ENCODE peak calls at places on chromosomes 16 and 17, in nine cellular contexts. M is H1, C is A549, B is ascending aorta, V is HCT116, E is DND-41, G is breast epithelium, Z is endodermal cell, U is heart right ventricle. Q is an unnamed sample.

GRCh38 chr17:58617563-58617962 is 74.3 kb downstream of the TEX14 start:
- DNase-seq in C (no peak), V (no peak), E (no peak), G (no peak), Z (no peak), U (no peak), M (no peak), B (no peak), Q (no peak)

GRCh38 chr17:47009759-47010594 is 30.9 kb upstream of the RPRML start:
- DNase-seq in M (no peak), U (no peak), V (no peak), G (no peak), B (no peak), Z (peak), E (no peak), C (no peak), Q (no peak)

GRCh38 chr17:50060951-50061712 is 5.2 kb downstream of the ITGA3 start:
- DNase-seq in C (peak), B (peak), U (peak), Z (peak), M (no peak), E (no peak), G (no peak), V (no peak), Q (no peak)

GRCh38 chr17:31494259-31495048 is 103.0 kb downstream of the RAB11FIP4 start:
- DNase-seq in Z (no peak), U (no peak), B (no peak), M (no peak), V (no peak), C (no peak), E (no peak), G (no peak), Q (no peak)

GRCh38 chr17:11245187-11245586 is 4.2 kb downstream of the SHISA6 start:
- DNase-seq in G (no peak), B (no peak), V (no peak), M (no peak), E (no peak), C (no peak), Z (no peak), U (peak), Q (no peak)

GRCh38 chr16:8660841-8661301 is 13.5 kb upstream of the ABAT start:
- DNase-seq in M (peak), U (peak), Z (peak), B (no peak), E (peak), C (peak), G (peak), V (peak), Q (peak)

GRCh38 chr16:10180771-10181163 is 1.5 kb downstream of the GRIN2A start:
- DNase-seq in Z (peak), U (peak), E (peak), M (peak), V (no peak), B (no peak), G (no peak), C (peak), Q (no peak)

GRCh38 chr17:74429604-74430384 is 2.1 kb upstream of the GPRC5C start:
- DNase-seq in B (no peak), V (no peak), M (no peak), C (no peak), Z (peak), G (no peak), E (no peak), U (no peak), Q (no peak)

GRCh38 chr16:28910046-28911031 is 14.7 kb downstream of the RABEP2 start:
- DNase-seq in U (no peak), B (no peak), C (peak), Z (no peak), V (peak), E (no peak), M (no peak), G (no peak), Q (no peak)

GRCh38 chr16:49608095-49608494 is 234.5 kb downstream of the C16orf78 start:
- DNase-seq in C (no peak), Z (peak), G (no peak), B (no peak), M (peak), V (no peak), E (peak), U (no peak), Q (no peak)

GRCh38 chr17:1630662-1631061 is 2.0 kb upstream of the SLC43A2 start:
- DNase-seq in G (no peak), M (no peak), V (no peak), C (no peak), B (no peak), U (no peak), Z (no peak), E (no peak), Q (no peak)

GRCh38 chr17:64001091-64001579 is 3.0 kb downstream of the PRR29 start:
- DNase-seq in B (no peak), G (peak), E (no peak), Z (peak), C (no peak), M (no peak), V (no peak), U (no peak), Q (no peak)

GRCh38 chr16:2595376-2596200 is 57.8 kb downstream of the PDPK1 start:
- DNase-seq in B (no peak), V (no peak), M (no peak), G (peak), C (no peak), Z (peak), U (no peak), E (no peak), Q (no peak)

GRCh38 chr17:63973930-63974593 is 1.3 kb upstream of the SCN4A start:
- DNase-seq in Z (no peak), U (no peak), E (no peak), G (no peak), V (no peak), C (peak), M (no peak), B (no peak), Q (no peak)

GRCh38 chr16:14373901-14374300 is 256.2 kb downstream of the PARN start:
- DNase-seq in C (no peak), V (no peak), B (no peak), E (no peak), G (no peak), Z (no peak), M (no peak), U (no peak), Q (no peak)

GRCh38 chr17:54967621-54968258 is 714 bp downstream of the COX11 start:
- DNase-seq in U (no peak), C (peak), Z (peak), V (peak), E (peak), G (no peak), M (no peak), B (no peak), Q (no peak)

GRCh38 chr16:80875616-80876015 is 71.2 kb upstream of the CDYL2 start:
- DNase-seq in C (no peak), U (no peak), E (no peak), Z (no peak), B (no peak), G (no peak), V (no peak), M (no peak), Q (no peak)
- H3K27ac ChIP-seq in C (no peak), U (no peak), E (no peak), Z (no peak), B (no peak), G (no peak), V (no peak), M (no peak), Q (no peak)

DNA sequence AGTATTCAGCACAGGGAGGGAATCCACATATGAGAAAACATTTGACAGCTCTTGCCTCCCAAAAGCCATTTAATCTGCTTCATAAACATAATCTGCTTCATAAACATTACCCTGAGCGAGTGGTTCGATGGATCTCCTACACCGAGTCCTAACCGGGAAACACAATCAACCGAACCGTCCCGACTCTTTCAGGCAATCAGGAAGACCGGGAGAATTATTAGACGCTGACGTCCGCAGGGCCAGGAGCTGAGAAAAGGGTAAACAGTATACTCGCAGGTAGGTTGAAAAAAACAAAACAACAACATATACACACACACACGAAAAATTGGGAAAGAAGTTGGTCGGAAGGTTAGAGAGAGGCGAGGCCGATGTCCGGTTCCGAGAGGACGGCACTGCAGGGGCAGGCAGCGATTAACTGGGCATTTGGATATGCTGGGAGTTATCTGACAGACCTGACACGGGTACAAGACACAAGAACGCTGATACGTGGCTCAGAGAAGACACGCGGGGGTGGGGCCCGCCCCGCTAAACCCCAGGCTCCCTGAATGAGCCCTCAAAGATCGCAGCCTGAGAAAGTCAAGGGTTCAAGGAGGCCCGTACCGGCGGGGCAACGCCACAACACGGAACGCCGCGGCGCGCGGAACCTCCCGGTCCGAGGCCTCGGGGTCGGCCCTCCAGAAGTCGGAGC is 585 bp downstream of the AP1G1 start:
- DNase-seq in U (no peak), C (peak), V (no peak), G (no peak), B (no peak), Z (peak), E (no peak), M (no peak), Q (no peak)
- H3K27ac ChIP-seq in U (peak), C (peak), V (peak), G (peak), B (peak), Z (peak), E (peak), M (peak), Q (peak)

DNA sequence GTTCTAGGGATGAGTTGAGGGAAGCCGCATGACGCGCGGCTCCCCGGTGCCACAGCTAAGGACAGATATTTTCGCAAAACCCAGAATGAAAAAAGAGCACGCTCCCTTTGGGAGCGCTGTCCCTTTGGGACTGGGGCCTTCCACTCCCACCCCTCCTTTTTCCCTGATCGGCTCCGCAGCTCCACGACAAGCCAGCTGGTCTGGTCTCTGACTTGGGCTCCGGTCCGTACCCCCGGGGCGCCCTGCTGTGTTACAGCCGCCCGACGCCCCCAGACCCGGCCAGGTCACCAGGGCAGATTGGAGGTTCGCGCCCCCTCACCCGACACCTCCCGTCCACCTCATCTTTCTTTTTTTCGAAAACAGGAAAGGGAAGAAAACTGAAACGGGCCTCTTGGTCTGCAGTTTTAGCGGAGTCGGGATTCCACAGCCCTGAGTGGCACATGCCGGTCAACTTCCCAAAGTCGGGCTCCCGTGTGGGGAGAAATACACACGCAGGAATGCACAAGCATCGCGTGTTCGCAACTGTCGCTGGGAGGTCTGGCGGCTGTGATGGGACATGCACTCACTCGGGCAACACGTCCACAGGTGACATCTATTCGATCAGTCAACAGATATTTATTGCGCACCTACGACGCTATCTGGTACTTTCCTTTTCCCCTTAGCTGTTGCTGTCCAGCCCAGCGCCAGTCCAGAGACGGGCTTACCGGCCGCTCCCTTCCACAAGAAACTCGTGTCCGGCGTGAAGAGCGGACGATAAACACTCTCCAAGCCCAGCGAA is 3.9 kb upstream of the SOX9 start:
- DNase-seq in M (no peak), E (no peak), B (no peak), C (no peak), Z (peak), G (no peak), U (no peak), V (no peak), Q (no peak)
- H3K27ac ChIP-seq in M (no peak), E (no peak), B (no peak), C (no peak), Z (no peak), G (peak), U (no peak), V (no peak), Q (no peak)

GRCh38 chr17:77303620-77304019 is 162.9 kb downstream of the SEC14L1 start:
- DNase-seq in U (no peak), B (no peak), E (no peak), C (no peak), Z (no peak), V (no peak), G (no peak), M (no peak), Q (no peak)
- H3K27ac ChIP-seq in U (no peak), B (no peak), E (no peak), C (peak), Z (no peak), V (peak), G (no peak), M (no peak), Q (no peak)

DNA sequence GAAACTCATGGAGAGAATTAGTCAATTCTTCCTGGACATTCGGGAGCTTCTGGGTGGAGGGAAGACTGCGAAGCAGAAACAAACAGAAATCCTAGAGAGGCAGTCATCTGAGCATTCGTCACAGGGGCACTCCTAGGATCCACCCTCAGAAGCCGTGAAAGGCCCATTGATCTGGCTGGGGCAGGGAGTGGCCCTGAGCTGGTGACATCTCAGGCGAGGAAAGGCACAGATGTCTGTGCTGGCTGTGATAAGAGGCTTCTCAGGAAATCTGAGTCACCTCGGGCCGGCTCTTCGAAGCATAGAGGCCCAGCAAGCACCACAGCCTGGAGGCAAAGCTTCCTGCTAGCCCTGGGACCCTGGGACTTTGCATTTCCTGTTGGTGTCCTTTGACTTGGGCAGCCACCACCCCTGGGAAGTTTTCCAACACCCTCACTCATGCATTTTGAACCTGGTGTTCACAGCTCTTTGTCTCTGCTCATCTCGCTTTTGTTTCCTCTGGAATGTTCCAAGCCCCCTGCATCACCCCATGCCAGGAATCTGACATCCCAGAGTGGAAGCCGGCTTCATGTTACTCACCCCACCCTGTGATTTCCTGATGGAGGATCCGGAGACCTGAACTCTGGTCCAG is 23.3 kb upstream of the CDRT4 start:
- DNase-seq in U (peak), M (peak), E (no peak), V (peak), G (no peak), B (no peak), C (no peak), Z (peak), Q (no peak)
- H3K27ac ChIP-seq in U (peak), M (peak), E (no peak), V (peak), G (peak), B (peak), C (no peak), Z (peak), Q (no peak)

DNA sequence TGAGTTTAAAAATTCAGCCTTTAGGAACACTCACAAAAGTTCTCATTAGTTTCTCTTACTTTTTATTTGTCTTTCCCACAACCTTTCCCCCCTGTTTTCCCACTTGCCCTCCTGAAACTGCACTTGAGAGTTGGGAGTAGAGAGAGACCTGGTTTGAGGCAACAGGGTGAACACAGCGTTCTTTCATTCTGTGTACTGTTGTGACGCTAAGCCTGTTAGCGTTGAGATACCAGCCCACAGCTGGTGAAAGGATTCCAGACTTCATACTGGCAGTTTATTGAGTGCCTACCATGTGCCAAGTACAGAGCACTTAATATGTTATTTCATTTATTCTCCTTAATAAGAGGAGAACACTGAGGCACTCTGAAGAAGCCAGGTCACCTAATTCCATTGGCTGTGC is 10.3 kb downstream of the TNRC6C start:
- DNase-seq in G (no peak), B (no peak), Z (peak), V (no peak), U (no peak), E (no peak), M (no peak), C (no peak), Q (no peak)
- H3K27ac ChIP-seq in G (no peak), B (no peak), Z (no peak), V (no peak), U (peak), E (no peak), M (no peak), C (no peak), Q (no peak)

DNA sequence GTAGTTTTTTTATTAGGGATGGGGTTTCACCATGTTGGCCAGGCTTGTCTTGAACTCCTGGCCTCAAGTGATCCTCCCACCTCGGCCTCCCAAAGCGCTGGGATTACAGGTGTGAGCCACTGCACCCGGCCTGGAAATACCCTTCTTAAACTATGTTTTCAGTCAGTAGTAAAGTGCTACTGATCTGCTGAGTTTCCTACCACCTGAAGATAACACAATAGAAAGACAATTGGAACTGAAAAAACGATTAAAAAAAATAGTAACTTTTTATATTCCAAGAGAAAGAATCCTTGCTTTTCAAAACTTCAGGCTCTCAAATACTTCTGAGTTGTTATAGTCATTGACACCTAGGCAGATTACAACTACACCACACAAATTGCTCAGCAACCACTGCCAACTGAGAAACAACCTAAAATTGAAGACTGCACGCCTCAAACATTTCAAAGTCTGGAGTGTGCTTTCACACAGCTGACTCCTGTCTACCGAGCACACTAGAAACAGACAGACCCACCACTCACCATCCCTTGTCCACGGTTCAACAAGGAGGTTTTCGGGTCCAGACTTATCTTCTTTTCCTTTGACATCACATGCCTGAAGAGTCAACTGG is 40.9 kb downstream of the ZZEF1 start:
- DNase-seq in M (no peak), Z (no peak), B (no peak), U (no peak), V (no peak), C (no peak), G (no peak), E (no peak), Q (no peak)
- H3K27ac ChIP-seq in M (no peak), Z (no peak), B (peak), U (no peak), V (no peak), C (no peak), G (peak), E (no peak), Q (no peak)

GRCh38 chr17:37717627-37718382 is 27.1 kb downstream of the HNF1B start:
- DNase-seq in M (no peak), U (no peak), Z (no peak), V (no peak), C (no peak), B (no peak), G (no peak), E (no peak), Q (no peak)
- H3K27ac ChIP-seq in M (no peak), U (peak), Z (no peak), V (no peak), C (peak), B (no peak), G (no peak), E (no peak), Q (no peak)

DNA sequence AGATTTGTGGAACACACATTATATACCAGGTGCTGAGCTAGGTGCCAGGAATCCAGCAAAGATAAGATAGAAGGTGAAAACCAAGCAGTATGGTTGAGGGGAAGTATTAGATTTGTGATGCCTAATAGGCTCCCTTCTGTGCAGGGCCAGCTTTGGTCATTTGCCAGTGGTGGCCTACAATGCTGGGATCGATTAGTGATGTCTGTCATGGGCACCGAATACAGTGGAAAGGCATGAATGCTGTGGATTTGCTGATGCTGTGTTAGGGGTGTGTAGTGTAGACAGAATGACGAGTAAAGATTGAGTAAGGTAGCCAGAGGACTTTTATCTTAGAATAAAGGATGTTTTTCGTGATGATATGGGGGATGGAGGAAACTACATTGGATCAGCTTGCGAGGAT is 48.9 kb downstream of the SNX29 start:
- DNase-seq in M (no peak), Z (no peak), E (no peak), V (no peak), C (no peak), G (no peak), B (no peak), U (no peak), Q (no peak)
- H3K27ac ChIP-seq in M (no peak), Z (no peak), E (no peak), V (no peak), C (no peak), G (no peak), B (no peak), U (no peak), Q (no peak)

GRCh38 chr17:19361326-19361725 is 1.2 kb downstream of the B9D1 start:
- DNase-seq in E (no peak), G (no peak), C (no peak), Z (peak), U (no peak), M (no peak), B (no peak), V (no peak), Q (no peak)
- H3K27ac ChIP-seq in E (no peak), G (no peak), C (peak), Z (no peak), U (no peak), M (no peak), B (no peak), V (peak), Q (no peak)